ENCODE peak calls at places on chromosomes 16 and 17, in four cellular contexts. One of them, this sample, is unnamed.
A peak's percentile ranks its signal among the peaks of the same experiment; 100 is the strongest.

GRCh38 chr17:55089955-55090573 is 121.5 kb downstream of the STXBP4 start:
- DNase-seq in neuronal stem cell: no peak
- DNase-seq in mesenchymal stem cell: peak; percentile 7
- DNase-seq in H9: no peak
- DNase-seq in this sample: no peak

GRCh38 chr17:78805301-78805700 is 23.2 kb upstream of the CYTH1 start:
- DNase-seq in neuronal stem cell: no peak
- DNase-seq in mesenchymal stem cell: no peak
- DNase-seq in H9: no peak
- DNase-seq in this sample: no peak

GRCh38 chr17:39152134-39152884 is 872 bp upstream of the PLXDC1 start:
- DNase-seq in neuronal stem cell: peak; percentile 37
- DNase-seq in mesenchymal stem cell: no peak
- DNase-seq in H9: no peak
- DNase-seq in this sample: no peak

GRCh38 chr17:27463235-27463677 is 7.0 kb downstream of the KSR1 start:
- DNase-seq in neuronal stem cell: no peak
- DNase-seq in mesenchymal stem cell: no peak
- DNase-seq in H9: no peak
- DNase-seq in this sample: peak; percentile 68

GRCh38 chr16:74291176-74291575 is 5.4 kb upstream of the PSMD7 start:
- DNase-seq in neuronal stem cell: no peak
- DNase-seq in mesenchymal stem cell: no peak
- DNase-seq in H9: no peak
- DNase-seq in this sample: no peak

GRCh38 chr16:31081428-31082351 is 7.1 kb downstream of the PRSS53 start:
- DNase-seq in neuronal stem cell: no peak
- DNase-seq in mesenchymal stem cell: no peak
- DNase-seq in H9: no peak
- DNase-seq in this sample: no peak

GRCh38 chr17:66357037-66357436 is 54.6 kb downstream of the PRKCA start:
- DNase-seq in neuronal stem cell: no peak
- DNase-seq in mesenchymal stem cell: peak; percentile 28
- DNase-seq in H9: no peak
- DNase-seq in this sample: no peak

GRCh38 chr17:70100983-70101382 is 26.0 kb downstream of the KCNJ16 start:
- DNase-seq in neuronal stem cell: no peak
- DNase-seq in mesenchymal stem cell: no peak
- DNase-seq in H9: no peak
- DNase-seq in this sample: no peak

GRCh38 chr16:57883953-57884654 is 81.8 kb upstream of the KIFC3 start:
- DNase-seq in neuronal stem cell: no peak
- DNase-seq in mesenchymal stem cell: no peak
- DNase-seq in H9: peak; percentile 64
- DNase-seq in this sample: no peak

GRCh38 chr17:80035687-80035936 is at the start of gene TBC1D16:
- DNase-seq in neuronal stem cell: no peak
- DNase-seq in mesenchymal stem cell: no peak
- DNase-seq in H9: no peak
- DNase-seq in this sample: no peak

GRCh38 chr17:28394717-28395116 is 11.3 kb downstream of the SLC46A1 start:
- DNase-seq in neuronal stem cell: no peak
- DNase-seq in mesenchymal stem cell: peak; percentile 62
- DNase-seq in H9: no peak
- DNase-seq in this sample: peak; percentile 49

GRCh38 chr17:59001158-59001814 is 105.4 kb downstream of the TRIM37 start:
- DNase-seq in neuronal stem cell: no peak
- DNase-seq in mesenchymal stem cell: peak; percentile 71
- DNase-seq in H9: peak; percentile 41
- DNase-seq in this sample: peak; percentile 77

GRCh38 chr17:16215002-16215272 is 397 bp downstream of the NCOR1 start:
- DNase-seq in neuronal stem cell: no peak
- DNase-seq in mesenchymal stem cell: peak; percentile 54
- DNase-seq in H9: peak; percentile 61
- DNase-seq in this sample: peak; percentile 16

GRCh38 chr17:52106638-52107261 is 51.8 kb downstream of the CA10 start:
- DNase-seq in neuronal stem cell: peak; percentile 44
- DNase-seq in mesenchymal stem cell: peak; percentile 29
- DNase-seq in H9: no peak
- DNase-seq in this sample: peak; percentile 72

GRCh38 chr17:4064366-4064765 is 78.5 kb downstream of the ZZEF1 start:
- DNase-seq in neuronal stem cell: no peak
- DNase-seq in mesenchymal stem cell: no peak
- DNase-seq in H9: no peak
- DNase-seq in this sample: no peak

GRCh38 chr17:14337596-14338079 is 36.8 kb downstream of the HS3ST3B1 start:
- DNase-seq in neuronal stem cell: no peak
- DNase-seq in mesenchymal stem cell: no peak
- DNase-seq in H9: no peak
- DNase-seq in this sample: no peak

GRCh38 chr16:11740567-11740966 is 2.1 kb downstream of the TXNDC11 start:
- DNase-seq in neuronal stem cell: no peak
- DNase-seq in mesenchymal stem cell: peak; percentile 16
- DNase-seq in H9: no peak
- DNase-seq in this sample: no peak

GRCh38 chr17:48505788-48506187 is 25.0 kb downstream of the HOXB1 start:
- DNase-seq in neuronal stem cell: no peak
- DNase-seq in mesenchymal stem cell: peak; percentile 98
- DNase-seq in H9: no peak
- DNase-seq in this sample: peak; percentile 74

GRCh38 chr16:10870137-10870776 is 6.7 kb upstream of the CIITA start:
- DNase-seq in neuronal stem cell: no peak
- DNase-seq in mesenchymal stem cell: no peak
- DNase-seq in H9: no peak
- DNase-seq in this sample: no peak

GRCh38 chr17:28093999-28094716 is 51.7 kb downstream of the NLK start:
- DNase-seq in neuronal stem cell: no peak
- DNase-seq in mesenchymal stem cell: no peak
- DNase-seq in H9: no peak
- DNase-seq in this sample: no peak

GRCh38 chr16:10886739-10887269 is 9.8 kb downstream of the CIITA start:
- DNase-seq in neuronal stem cell: no peak
- DNase-seq in mesenchymal stem cell: no peak
- DNase-seq in H9: no peak
- DNase-seq in this sample: no peak

GRCh38 chr17:5544115-5544514 is 40.2 kb downstream of the NLRP1 start:
- DNase-seq in neuronal stem cell: no peak
- DNase-seq in mesenchymal stem cell: no peak
- DNase-seq in H9: no peak
- DNase-seq in this sample: no peak

GRCh38 chr17:74149597-74150427 is 53.7 kb upstream of the RPL38 start:
- DNase-seq in neuronal stem cell: no peak
- DNase-seq in mesenchymal stem cell: no peak
- DNase-seq in H9: peak; percentile 36
- DNase-seq in this sample: no peak

GRCh38 chr17:79535728-79536025 is 75.2 kb downstream of the RBFOX3 start:
- DNase-seq in neuronal stem cell: no peak
- DNase-seq in mesenchymal stem cell: no peak
- DNase-seq in H9: no peak
- DNase-seq in this sample: no peak

GRCh38 chr17:78828470-78829185 is 12.0 kb downstream of the USP36 start:
- DNase-seq in neuronal stem cell: no peak
- DNase-seq in mesenchymal stem cell: peak; percentile 60
- DNase-seq in H9: peak; percentile 63
- DNase-seq in this sample: no peak

GRCh38 chr16:84699712-84700517 is at the start of gene USP10:
- DNase-seq in neuronal stem cell: peak; percentile 87
- DNase-seq in mesenchymal stem cell: peak; percentile 72
- DNase-seq in H9: peak; percentile 92
- DNase-seq in this sample: peak; percentile 91
- H2BK12ac ChIP-seq in neuronal stem cell: no peak within 1 kb of the TSS
- H2BK12ac ChIP-seq in mesenchymal stem cell: no peak within 1 kb of the TSS
- H2BK12ac ChIP-seq in H9: no peak within 1 kb of the TSS
- H2BK12ac ChIP-seq in this sample: no peak within 1 kb of the TSS

DNA sequence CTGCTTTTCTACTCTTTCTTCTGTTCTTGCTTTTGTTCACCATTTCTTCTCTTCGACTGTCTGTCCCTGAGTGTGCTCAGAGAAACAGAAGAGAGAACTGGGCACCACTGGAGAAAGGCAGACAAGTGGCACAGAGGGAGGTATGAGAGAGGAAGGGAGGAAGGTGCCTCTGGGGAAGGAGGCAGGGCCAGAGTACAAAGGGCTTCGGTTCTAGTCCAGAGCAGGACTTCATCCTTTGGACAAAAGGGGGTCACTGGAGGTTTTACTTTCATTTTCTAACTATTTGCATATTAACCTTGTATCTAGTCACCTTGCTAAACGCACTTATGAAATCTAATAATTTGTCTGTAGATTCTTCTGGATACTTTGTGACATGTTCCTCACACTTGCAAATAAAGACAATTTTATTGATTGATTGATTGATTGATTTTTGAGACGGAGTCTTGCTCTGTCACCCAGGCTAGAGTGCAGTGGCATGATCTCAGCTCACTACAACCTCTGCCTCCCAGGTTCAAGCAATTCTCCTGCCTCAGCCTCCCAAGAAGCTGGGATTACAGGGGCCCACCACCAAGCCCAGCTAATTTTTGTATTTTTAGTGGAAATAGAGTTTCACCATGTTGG is 13.5 kb downstream of the ITGB4 start:
- DNase-seq in neuronal stem cell: no peak
- DNase-seq in mesenchymal stem cell: no peak
- DNase-seq in H9: no peak
- DNase-seq in this sample: no peak
- H2AFZ ChIP-seq in neuronal stem cell: peak overlapping the region; percentile 63
- H2AFZ ChIP-seq in mesenchymal stem cell: no peak overlapping the region
- H2AFZ ChIP-seq in H9: no peak overlapping the region
- H2AFZ ChIP-seq in this sample: no peak overlapping the region

DNA sequence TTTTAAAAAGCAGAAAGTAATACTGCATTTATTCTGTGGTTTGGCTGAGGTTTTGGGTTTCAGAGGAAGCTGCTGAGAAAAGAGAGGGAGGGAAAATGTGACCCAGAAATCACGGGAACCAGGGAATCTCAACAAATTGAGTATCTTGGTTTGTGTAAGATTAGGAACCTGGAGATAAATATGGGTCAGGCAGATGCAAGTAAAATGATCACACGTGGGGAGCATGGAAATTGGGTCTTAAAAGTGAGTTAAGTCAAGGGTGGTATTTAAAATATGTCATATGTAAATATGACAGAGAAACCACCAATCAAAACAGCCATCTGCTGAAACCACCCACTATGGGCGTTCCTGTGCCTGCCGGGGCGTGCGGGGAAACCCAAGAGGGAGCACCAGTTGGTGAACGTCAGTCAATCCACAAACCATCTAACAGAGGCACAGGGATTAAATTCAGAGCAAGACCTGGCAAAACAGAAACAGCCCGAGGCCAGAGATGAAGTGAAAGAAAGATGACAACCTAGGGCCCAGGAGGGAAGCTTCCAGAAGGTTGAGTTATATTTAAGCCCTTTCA is 33.4 kb downstream of the CDH13 start:
- DNase-seq in neuronal stem cell: no peak
- DNase-seq in mesenchymal stem cell: peak; percentile 17
- DNase-seq in H9: peak; percentile 38
- DNase-seq in this sample: no peak
- H3K9ac ChIP-seq in neuronal stem cell: no peak overlapping the region
- H3K9ac ChIP-seq in mesenchymal stem cell: peak overlapping the region; percentile 45
- H3K9ac ChIP-seq in H9: no peak overlapping the region
- H3K9ac ChIP-seq in this sample: no peak overlapping the region

GRCh38 chr16:64174327-64174726 is 947.5 kb downstream of the CDH11 start:
- DNase-seq in neuronal stem cell: no peak
- DNase-seq in mesenchymal stem cell: peak; percentile 17
- DNase-seq in H9: no peak
- DNase-seq in this sample: no peak
- H2BK12ac ChIP-seq in neuronal stem cell: no peak overlapping the region
- H2BK12ac ChIP-seq in mesenchymal stem cell: no peak overlapping the region
- H2BK12ac ChIP-seq in H9: no peak overlapping the region
- H2BK12ac ChIP-seq in this sample: no peak overlapping the region

GRCh38 chr17:64145460-64145750 is 15.5 kb upstream of the ERN1 start:
- DNase-seq in neuronal stem cell: no peak
- DNase-seq in mesenchymal stem cell: no peak
- DNase-seq in H9: no peak
- DNase-seq in this sample: no peak
- H2AFZ ChIP-seq in neuronal stem cell: peak overlapping the region; percentile 71
- H2AFZ ChIP-seq in mesenchymal stem cell: no peak overlapping the region
- H2AFZ ChIP-seq in H9: no peak overlapping the region
- H2AFZ ChIP-seq in this sample: peak overlapping the region; percentile 47